ENCODE peak calls at places on chromosomes 7 and 10, in six cellular contexts. One of them, this sample, is unnamed.

GRCh38 chr7:12888727-12889126 is 201.3 kb downstream of the ARL4A start:
- DNase-seq in upper lobe of right lung: no peak
- DNase-seq in H9: no peak
- DNase-seq in CD4-positive, alpha-beta T cell: no peak
- DNase-seq in pancreas: no peak
- DNase-seq in gastrocnemius medialis: no peak
- DNase-seq in this sample: no peak

GRCh38 chr10:46289209-46289810 is 2.5 kb downstream of the ANTXRL start:
- DNase-seq in pancreas: no peak
- DNase-seq in CD4-positive, alpha-beta T cell: no peak
- DNase-seq in H9: no peak
- DNase-seq in upper lobe of right lung: peak; percentile 7
- DNase-seq in gastrocnemius medialis: no peak
- DNase-seq in this sample: no peak

GRCh38 chr7:23210502-23210901 is 28.7 kb downstream of the NUP42 start:
- DNase-seq in upper lobe of right lung: no peak
- DNase-seq in gastrocnemius medialis: no peak
- DNase-seq in H9: no peak
- DNase-seq in CD4-positive, alpha-beta T cell: no peak
- DNase-seq in pancreas: no peak
- DNase-seq in this sample: no peak

GRCh38 chr10:119659951-119660350 is 8.8 kb downstream of the BAG3 start:
- DNase-seq in pancreas: no peak
- DNase-seq in CD4-positive, alpha-beta T cell: no peak
- DNase-seq in upper lobe of right lung: no peak
- DNase-seq in gastrocnemius medialis: peak; percentile 86
- DNase-seq in H9: no peak
- DNase-seq in this sample: no peak

GRCh38 chr7:601573-602340 is 82.1 kb upstream of the PDGFA start:
- DNase-seq in CD4-positive, alpha-beta T cell: peak; percentile 50
- DNase-seq in pancreas: no peak
- DNase-seq in H9: no peak
- DNase-seq in gastrocnemius medialis: no peak
- DNase-seq in upper lobe of right lung: peak; percentile 85
- DNase-seq in this sample: no peak

GRCh38 chr7:50502947-50503346 is 52.8 kb upstream of the FIGNL1 start:
- DNase-seq in CD4-positive, alpha-beta T cell: no peak
- DNase-seq in upper lobe of right lung: peak; percentile 40
- DNase-seq in H9: no peak
- DNase-seq in gastrocnemius medialis: peak; percentile 82
- DNase-seq in pancreas: no peak
- DNase-seq in this sample: no peak

GRCh38 chr10:106395061-106395749 is 769.3 kb downstream of the SORCS1 start:
- DNase-seq in pancreas: no peak
- DNase-seq in gastrocnemius medialis: no peak
- DNase-seq in H9: no peak
- DNase-seq in upper lobe of right lung: no peak
- DNase-seq in CD4-positive, alpha-beta T cell: no peak
- DNase-seq in this sample: no peak

GRCh38 chr7:42414028-42414427 is 177.0 kb upstream of the GLI3 start:
- DNase-seq in gastrocnemius medialis: no peak
- DNase-seq in upper lobe of right lung: no peak
- DNase-seq in H9: no peak
- DNase-seq in CD4-positive, alpha-beta T cell: no peak
- DNase-seq in pancreas: no peak
- DNase-seq in this sample: no peak

GRCh38 chr10:88707429-88708110 is 1.5 kb downstream of the LIPK start:
- DNase-seq in upper lobe of right lung: no peak
- DNase-seq in gastrocnemius medialis: no peak
- DNase-seq in CD4-positive, alpha-beta T cell: no peak
- DNase-seq in H9: no peak
- DNase-seq in pancreas: no peak
- DNase-seq in this sample: no peak

GRCh38 chr10:5988336-5988920 is 11.1 kb upstream of the IL15RA start:
- DNase-seq in upper lobe of right lung: no peak
- DNase-seq in H9: no peak
- DNase-seq in CD4-positive, alpha-beta T cell: no peak
- DNase-seq in gastrocnemius medialis: no peak
- DNase-seq in pancreas: no peak
- DNase-seq in this sample: no peak

GRCh38 chr10:96366508-96366907 is 7.7 kb upstream of the OPALIN start:
- DNase-seq in CD4-positive, alpha-beta T cell: no peak
- DNase-seq in pancreas: no peak
- DNase-seq in upper lobe of right lung: no peak
- DNase-seq in H9: no peak
- DNase-seq in gastrocnemius medialis: no peak
- DNase-seq in this sample: no peak

GRCh38 chr7:155557778-155558177 is 11.4 kb upstream of the CNPY1 start:
- DNase-seq in gastrocnemius medialis: no peak
- DNase-seq in H9: no peak
- DNase-seq in CD4-positive, alpha-beta T cell: no peak
- DNase-seq in pancreas: no peak
- DNase-seq in upper lobe of right lung: no peak
- DNase-seq in this sample: no peak

GRCh38 chr10:110076559-110077318 is 69.0 kb downstream of the ADD3 start:
- DNase-seq in CD4-positive, alpha-beta T cell: no peak
- DNase-seq in gastrocnemius medialis: peak; percentile 53
- DNase-seq in pancreas: no peak
- DNase-seq in H9: no peak
- DNase-seq in upper lobe of right lung: no peak
- DNase-seq in this sample: no peak

GRCh38 chr10:113709221-113709838 is 29.6 kb downstream of the CASP7 start:
- DNase-seq in H9: no peak
- DNase-seq in CD4-positive, alpha-beta T cell: no peak
- DNase-seq in upper lobe of right lung: no peak
- DNase-seq in pancreas: no peak
- DNase-seq in gastrocnemius medialis: no peak
- DNase-seq in this sample: no peak

GRCh38 chr7:126718419-126718818 is 534.3 kb downstream of the GRM8 start:
- DNase-seq in CD4-positive, alpha-beta T cell: no peak
- DNase-seq in H9: no peak
- DNase-seq in gastrocnemius medialis: no peak
- DNase-seq in pancreas: no peak
- DNase-seq in upper lobe of right lung: no peak
- DNase-seq in this sample: no peak

GRCh38 chr10:66239062-66239461 is 686.8 kb upstream of the LRRTM3 start:
- DNase-seq in CD4-positive, alpha-beta T cell: no peak
- DNase-seq in gastrocnemius medialis: no peak
- DNase-seq in upper lobe of right lung: no peak
- DNase-seq in pancreas: no peak
- DNase-seq in H9: no peak
- DNase-seq in this sample: no peak

GRCh38 chr7:90720970-90721768 is 125.0 kb downstream of the CDK14 start:
- DNase-seq in H9: no peak
- DNase-seq in gastrocnemius medialis: peak; percentile 40
- DNase-seq in CD4-positive, alpha-beta T cell: no peak
- DNase-seq in upper lobe of right lung: no peak
- DNase-seq in pancreas: peak; percentile 82
- DNase-seq in this sample: no peak

GRCh38 chr10:97002670-97003069 is 170.6 kb downstream of the LCOR start:
- DNase-seq in H9: no peak
- DNase-seq in gastrocnemius medialis: no peak
- DNase-seq in CD4-positive, alpha-beta T cell: no peak
- DNase-seq in upper lobe of right lung: no peak
- DNase-seq in pancreas: no peak
- DNase-seq in this sample: no peak

GRCh38 chr10:124592101-124592500 is 130.5 kb downstream of the LHPP start:
- DNase-seq in CD4-positive, alpha-beta T cell: no peak
- DNase-seq in upper lobe of right lung: no peak
- DNase-seq in H9: no peak
- DNase-seq in gastrocnemius medialis: no peak
- DNase-seq in pancreas: no peak
- DNase-seq in this sample: no peak

GRCh38 chr7:148556892-148557291 is 33.7 kb upstream of the C7orf33 start:
- DNase-seq in upper lobe of right lung: no peak
- DNase-seq in CD4-positive, alpha-beta T cell: no peak
- DNase-seq in gastrocnemius medialis: no peak
- DNase-seq in pancreas: no peak
- DNase-seq in H9: no peak
- DNase-seq in this sample: no peak

GRCh38 chr7:151745706-151746105 is 131.2 kb downstream of the PRKAG2 start:
- DNase-seq in pancreas: no peak
- DNase-seq in gastrocnemius medialis: peak; percentile 53
- DNase-seq in H9: no peak
- DNase-seq in CD4-positive, alpha-beta T cell: no peak
- DNase-seq in upper lobe of right lung: no peak
- DNase-seq in this sample: no peak

GRCh38 chr7:128431221-128431620 is 21.4 kb upstream of the IMPDH1 start:
- DNase-seq in gastrocnemius medialis: no peak
- DNase-seq in H9: peak; percentile 62
- DNase-seq in upper lobe of right lung: peak; percentile 73
- DNase-seq in pancreas: no peak
- DNase-seq in CD4-positive, alpha-beta T cell: no peak
- DNase-seq in this sample: no peak

GRCh38 chr10:8130973-8131911 is 76.8 kb downstream of the GATA3 start:
- DNase-seq in gastrocnemius medialis: no peak
- DNase-seq in pancreas: no peak
- DNase-seq in H9: no peak
- DNase-seq in CD4-positive, alpha-beta T cell: no peak
- DNase-seq in upper lobe of right lung: no peak
- DNase-seq in this sample: no peak

GRCh38 chr7:51013218-51013786 is 230.6 kb upstream of the GRB10 start:
- DNase-seq in H9: no peak
- DNase-seq in gastrocnemius medialis: no peak
- DNase-seq in CD4-positive, alpha-beta T cell: no peak
- DNase-seq in upper lobe of right lung: peak; percentile 53
- DNase-seq in pancreas: no peak
- DNase-seq in this sample: no peak

GRCh38 chr7:74083928-74084721 is 521 bp downstream of the LIMK1 start:
- DNase-seq in H9: peak; percentile 57
- DNase-seq in CD4-positive, alpha-beta T cell: no peak
- DNase-seq in gastrocnemius medialis: peak; percentile 37
- DNase-seq in upper lobe of right lung: peak; percentile 83
- DNase-seq in pancreas: peak; percentile 56
- DNase-seq in this sample: peak; percentile 91

GRCh38 chr10:79206300-79207095 is 137.7 kb downstream of the ZMIZ1 start:
- DNase-seq in upper lobe of right lung: no peak
- DNase-seq in CD4-positive, alpha-beta T cell: no peak
- DNase-seq in gastrocnemius medialis: no peak
- DNase-seq in H9: no peak
- DNase-seq in pancreas: no peak
- DNase-seq in this sample: no peak

GRCh38 chr10:122561212-122561611 is 658 bp downstream of the DMBT1 start:
- DNase-seq in upper lobe of right lung: no peak
- DNase-seq in gastrocnemius medialis: no peak
- DNase-seq in pancreas: no peak
- DNase-seq in CD4-positive, alpha-beta T cell: no peak
- DNase-seq in H9: no peak
- DNase-seq in this sample: no peak

GRCh38 chr10:122557516-122557915 is 3.0 kb upstream of the DMBT1 start:
- DNase-seq in upper lobe of right lung: peak; percentile 75
- DNase-seq in gastrocnemius medialis: no peak
- DNase-seq in CD4-positive, alpha-beta T cell: no peak
- DNase-seq in H9: peak; percentile 57
- DNase-seq in pancreas: no peak
- DNase-seq in this sample: no peak

GRCh38 chr10:122558452-122558851 is 2.1 kb upstream of the DMBT1 start:
- DNase-seq in CD4-positive, alpha-beta T cell: no peak
- DNase-seq in upper lobe of right lung: no peak
- DNase-seq in H9: no peak
- DNase-seq in pancreas: no peak
- DNase-seq in gastrocnemius medialis: no peak
- DNase-seq in this sample: no peak

GRCh38 chr10:122560279-122560804 is at the start of gene DMBT1:
- DNase-seq in CD4-positive, alpha-beta T cell: no peak
- DNase-seq in upper lobe of right lung: no peak
- DNase-seq in gastrocnemius medialis: no peak
- DNase-seq in H9: no peak
- DNase-seq in pancreas: no peak
- DNase-seq in this sample: no peak

DNA sequence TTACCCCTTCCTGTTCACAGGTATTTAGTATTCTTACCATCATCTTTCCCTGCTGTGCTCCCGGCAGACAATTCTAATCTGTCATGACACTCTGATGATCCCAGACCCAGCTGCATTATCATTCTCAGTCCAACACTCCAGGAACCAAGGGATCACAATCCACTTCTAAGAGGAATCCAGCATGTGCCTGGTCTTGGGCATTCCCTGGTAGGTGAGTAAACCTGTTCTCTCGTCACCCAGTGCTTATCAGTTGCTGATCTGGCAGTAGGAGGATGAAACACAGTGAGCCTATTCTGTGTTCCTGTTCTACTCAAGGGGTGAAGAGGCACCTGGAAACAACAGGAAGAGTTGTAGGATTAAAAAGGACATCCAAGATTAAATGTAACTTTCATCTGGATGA is 1.3 kb upstream of the DMBT1 start:
- DNase-seq in upper lobe of right lung: no peak
- DNase-seq in H9: no peak
- DNase-seq in pancreas: no peak
- DNase-seq in CD4-positive, alpha-beta T cell: no peak
- DNase-seq in gastrocnemius medialis: no peak
- DNase-seq in this sample: no peak
- H3K9me3 ChIP-seq in upper lobe of right lung: no peaks in the 10 kb centered on the region
- H3K9me3 ChIP-seq in H9: no peaks in the 10 kb centered on the region
- H3K9me3 ChIP-seq in pancreas: no peaks in the 10 kb centered on the region
- H3K9me3 ChIP-seq in CD4-positive, alpha-beta T cell: no peaks in the 10 kb centered on the region
- H3K9me3 ChIP-seq in gastrocnemius medialis: no peaks in the 10 kb centered on the region
- H3K9me3 ChIP-seq in this sample: no peaks in the 10 kb centered on the region

GRCh38 chr7:101848168-101848951 is 30.9 kb downstream of the CUX1 start:
- DNase-seq in H9: no peak
- DNase-seq in CD4-positive, alpha-beta T cell: no peak
- DNase-seq in pancreas: no peak
- DNase-seq in gastrocnemius medialis: no peak
- DNase-seq in upper lobe of right lung: no peak
- DNase-seq in this sample: no peak
- H3K9me3 ChIP-seq in H9: peaks cover 8% of the 10 kb centered on the region
- H3K9me3 ChIP-seq in CD4-positive, alpha-beta T cell: peaks cover 6% of the 10 kb centered on the region
- H3K9me3 ChIP-seq in pancreas: no peaks in the 10 kb centered on the region
- H3K9me3 ChIP-seq in gastrocnemius medialis: no peaks in the 10 kb centered on the region
- H3K9me3 ChIP-seq in upper lobe of right lung: peaks cover 6% of the 10 kb centered on the region
- H3K9me3 ChIP-seq in this sample: peaks cover 14% of the 10 kb centered on the region

GRCh38 chr7:64533756-64534155 is 29.1 kb downstream of the ZNF680 start:
- DNase-seq in gastrocnemius medialis: no peak
- DNase-seq in H9: no peak
- DNase-seq in pancreas: no peak
- DNase-seq in CD4-positive, alpha-beta T cell: no peak
- DNase-seq in upper lobe of right lung: no peak
- DNase-seq in this sample: no peak

DNA sequence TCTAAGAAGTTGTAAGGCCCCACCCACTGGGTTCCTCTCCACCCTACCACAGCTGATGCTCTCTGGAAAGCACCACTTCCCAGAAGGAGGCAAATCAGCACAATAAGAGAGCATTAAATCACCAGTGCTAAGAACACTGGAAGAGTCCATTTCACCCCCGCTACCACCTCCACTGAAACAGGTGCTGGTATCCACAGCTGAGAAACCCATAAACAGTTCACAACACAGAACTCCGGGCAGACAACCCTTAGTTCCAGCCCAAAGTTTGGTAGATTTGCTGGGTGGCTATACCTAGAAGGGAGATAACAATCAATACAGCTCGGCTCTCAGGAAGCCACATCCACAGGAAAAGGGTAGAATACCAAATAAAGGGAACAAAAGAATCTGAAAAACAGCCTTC is 34.1 kb downstream of the ZNF680 start:
- DNase-seq in upper lobe of right lung: no peak
- DNase-seq in gastrocnemius medialis: no peak
- DNase-seq in CD4-positive, alpha-beta T cell: no peak
- DNase-seq in pancreas: no peak
- DNase-seq in H9: no peak
- DNase-seq in this sample: no peak
- H3K9me3 ChIP-seq in upper lobe of right lung: peaks cover 74% of the 10 kb centered on the region
- H3K9me3 ChIP-seq in gastrocnemius medialis: peaks cover 27% of the 10 kb centered on the region
- H3K9me3 ChIP-seq in CD4-positive, alpha-beta T cell: peaks cover 79% of the 10 kb centered on the region
- H3K9me3 ChIP-seq in pancreas: peaks cover 6% of the 10 kb centered on the region
- H3K9me3 ChIP-seq in H9: peaks cover 30% of the 10 kb centered on the region
- H3K9me3 ChIP-seq in this sample: peaks cover 54% of the 10 kb centered on the region

GRCh38 chr10:31595992-31596391 is 277.0 kb downstream of the ZEB1 start:
- DNase-seq in H9: no peak
- DNase-seq in upper lobe of right lung: no peak
- DNase-seq in CD4-positive, alpha-beta T cell: no peak
- DNase-seq in gastrocnemius medialis: no peak
- DNase-seq in pancreas: no peak
- DNase-seq in this sample: no peak
- H3K9me3 ChIP-seq in H9: no peaks in the 10 kb centered on the region
- H3K9me3 ChIP-seq in upper lobe of right lung: no peaks in the 10 kb centered on the region
- H3K9me3 ChIP-seq in CD4-positive, alpha-beta T cell: peaks cover 15% of the 10 kb centered on the region
- H3K9me3 ChIP-seq in gastrocnemius medialis: no peaks in the 10 kb centered on the region
- H3K9me3 ChIP-seq in pancreas: no peaks in the 10 kb centered on the region
- H3K9me3 ChIP-seq in this sample: no peaks in the 10 kb centered on the region

This sample was measured in SK-N-SH.